ENCODE peak calls at places on chromosome 7, in seven cellular contexts. H is mucosa of descending colon, Q is Right ventricle myocardium superior, V is tibial artery, I is activated T-cell treated with anti-CD3 and anti-CD28 coated beads for 24 hours, L is uterus, Y is HT1080. E is an unnamed sample.

GRCh38 chr7:92057375-92057774 is 76.9 kb downstream of the CYP51A1 start:
- DNase-seq in I (no peak), Q (no peak), L (no peak), H (no peak), Y (no peak), V (no peak), E (no peak)

GRCh38 chr7:82313269-82313668 is 130.3 kb downstream of the CACNA2D1 start:
- DNase-seq in H (no peak), L (no peak), Q (no peak), I (no peak), Y (no peak), V (no peak), E (no peak)

GRCh38 chr7:11648980-11649379 is 183.0 kb downstream of the THSD7A start:
- DNase-seq in V (no peak), Q (no peak), Y (peak), L (no peak), I (no peak), H (no peak), E (no peak)

GRCh38 chr7:130342701-130343380 is 1.8 kb upstream of the CPA5 start:
- DNase-seq in V (no peak), I (no peak), Y (no peak), Q (no peak), L (no peak), H (no peak), E (no peak)

GRCh38 chr7:158247758-158248487 is 339.7 kb downstream of the PTPRN2 start:
- DNase-seq in L (no peak), Y (no peak), Q (no peak), I (no peak), H (no peak), V (no peak), E (no peak)

GRCh38 chr7:152403726-152404125 is 32.1 kb downstream of the KMT2C start:
- DNase-seq in V (no peak), Q (no peak), H (no peak), L (no peak), I (no peak), Y (no peak), E (no peak)

GRCh38 chr7:92614586-92615237 is 24.5 kb upstream of the FAM133B start:
- DNase-seq in V (no peak), L (no peak), H (no peak), Q (no peak), Y (no peak), I (no peak), E (no peak)

GRCh38 chr7:134552105-134552504 is 3.2 kb downstream of the AKR1B15 start:
- DNase-seq in V (no peak), L (no peak), Q (no peak), Y (peak), H (no peak), I (no peak), E (no peak)

GRCh38 chr7:151648429-151648828 is 128.7 kb upstream of the RHEB start:
- DNase-seq in L (no peak), Q (no peak), I (no peak), V (no peak), Y (no peak), H (no peak), E (no peak)

GRCh38 chr7:152054377-152055230 is 29.1 kb downstream of the GALNT11 start:
- DNase-seq in L (peak), V (no peak), H (no peak), Q (peak), Y (peak), I (no peak), E (no peak)

GRCh38 chr7:143018931-143019330 is 8.0 kb downstream of the OR9A2 start:
- DNase-seq in V (no peak), H (no peak), Y (peak), L (no peak), I (no peak), Q (no peak), E (no peak)

GRCh38 chr7:32093415-32094408 is 23.5 kb upstream of the PDE1C start:
- DNase-seq in Q (peak), H (no peak), L (peak), V (peak), Y (peak), I (no peak), E (peak)

GRCh38 chr7:137880432-137880831 is 33.7 kb upstream of the DGKI start:
- DNase-seq in I (no peak), Q (no peak), V (no peak), H (no peak), Y (peak), L (peak), E (no peak)

E was measured in thoracic aorta.